ENCODE peak calls at places on chromosomes 4 and X, in seven cellular contexts. W, Q, U, B, A, F and C are unnamed samples.

GRCh38 chr4:152901205-152901604 is 34.9 kb upstream of the FHDC1 start:
- DNase-seq in F (no peak), U (no peak), B (no peak), W (no peak), Q (no peak), A (no peak), C (no peak)

GRCh38 chr4:20623936-20624335 is 76.3 kb upstream of the PACRGL start:
- DNase-seq in A (no peak), B (no peak), Q (no peak), W (no peak), U (no peak), F (no peak), C (no peak)

GRCh38 chrX:116240446-116240845 is 69.9 kb downstream of the AGTR2 start:
- DNase-seq in W (no peak), A (no peak), Q (no peak), U (no peak), B (no peak), F (no peak), C (no peak)

GRCh38 chr4:184028571-184028996 is 123.5 kb downstream of the STOX2 start:
- DNase-seq in B (no peak), A (no peak), Q (no peak), F (no peak), W (no peak), U (no peak), C (no peak)

GRCh38 chr4:183503497-183504063 is 1.3 kb upstream of the ING2 start:
- DNase-seq in U (no peak), A (no peak), Q (no peak), W (no peak), F (no peak), B (no peak), C (no peak)

GRCh38 chr4:157127571-157127970 is 51.6 kb downstream of the GLRB start:
- DNase-seq in W (no peak), A (peak), B (no peak), U (no peak), F (no peak), Q (no peak), C (no peak)

GRCh38 chrX:16143968-16144367 is 20.6 kb downstream of the GRPR start:
- DNase-seq in F (no peak), A (no peak), U (no peak), B (no peak), W (no peak), Q (no peak), C (no peak)

GRCh38 chrX:69387559-69388487 is 116.3 kb upstream of the NALF2 start:
- DNase-seq in Q (peak), A (peak), U (peak), W (no peak), F (peak), B (peak), C (peak)

GRCh38 chr4:138413273-138413672 is 171.1 kb upstream of the SLC7A11 start:
- DNase-seq in F (no peak), B (no peak), U (no peak), A (no peak), W (no peak), Q (no peak), C (no peak)

GRCh38 chrX:137430301-137430700 is 135.6 kb upstream of the ZIC3 start:
- DNase-seq in W (no peak), U (no peak), F (no peak), A (peak), B (no peak), Q (no peak), C (no peak)

GRCh38 chr4:72430050-72430449 is 139.0 kb downstream of the ADAMTS3 start:
- DNase-seq in U (no peak), Q (no peak), F (no peak), B (no peak), A (no peak), W (no peak), C (no peak)

GRCh38 chr4:81698536-81698935 is 226.8 kb upstream of the RASGEF1B start:
- DNase-seq in U (no peak), W (no peak), B (peak), Q (no peak), A (no peak), F (no peak), C (peak)

GRCh38 chrX:103356023-103356798 is at the start of gene TCEAL9:
- DNase-seq in A (peak), W (no peak), U (peak), F (peak), B (peak), Q (no peak), C (peak)

GRCh38 chr4:98510757-98511517 is 147.5 kb downstream of the TSPAN5 start:
- DNase-seq in F (no peak), A (no peak), Q (no peak), W (no peak), U (no peak), B (no peak), C (no peak)

GRCh38 chr4:87896020-87896621 is 63.4 kb downstream of the MEPE start:
- DNase-seq in Q (no peak), B (no peak), A (peak), W (no peak), F (peak), U (no peak), C (peak)

GRCh38 chr4:95059630-95060029 is 301.9 kb downstream of the BMPR1B start:
- DNase-seq in Q (no peak), W (no peak), B (no peak), F (no peak), A (no peak), U (no peak), C (no peak)

GRCh38 chr4:130172156-130172555 is 1076.2 kb downstream of the C4orf33 start:
- DNase-seq in B (no peak), A (no peak), F (no peak), Q (no peak), U (no peak), W (no peak), C (no peak)

GRCh38 chr4:151276787-151277557 is at the start of gene PRSS48:
- DNase-seq in Q (no peak), F (peak), B (peak), A (peak), W (no peak), U (peak), C (peak)

GRCh38 chr4:147567276-147567675 is 49.9 kb upstream of the TMEM184C start:
- DNase-seq in W (no peak), F (no peak), U (no peak), A (no peak), Q (no peak), B (no peak), C (no peak)

GRCh38 chr4:110275871-110276270 is 77.5 kb upstream of the ELOVL6 start:
- DNase-seq in U (no peak), W (no peak), Q (no peak), F (no peak), A (no peak), B (no peak), C (no peak)

GRCh38 chr4:173527103-173527876 is 2.7 kb downstream of the HAND2 start:
- DNase-seq in B (peak), A (peak), F (no peak), W (no peak), U (peak), Q (no peak), C (peak)

GRCh38 chr4:146104541-146104940 is 71.0 kb upstream of the LSM6 start:
- DNase-seq in U (no peak), A (no peak), Q (no peak), B (no peak), W (no peak), F (no peak), C (no peak)

GRCh38 chrX:46547857-46548256 is 2.6 kb upstream of the ZNF674 start:
- DNase-seq in Q (no peak), B (no peak), W (no peak), F (no peak), U (no peak), A (no peak), C (no peak)

GRCh38 chrX:105297041-105297440 is 76.5 kb upstream of the TEX13A start:
- DNase-seq in Q (no peak), U (no peak), F (no peak), B (no peak), A (no peak), W (no peak), C (no peak)

GRCh38 chr4:67160409-67160808 is 384.9 kb downstream of the CENPC start:
- DNase-seq in A (no peak), W (no peak), F (no peak), B (no peak), U (no peak), Q (no peak), C (no peak)

GRCh38 chr4:153014460-153014859 is 78.3 kb downstream of the FHDC1 start:
- DNase-seq in B (no peak), W (no peak), Q (no peak), A (no peak), F (no peak), U (no peak), C (no peak)

GRCh38 chr4:121112530-121112929 is 40.2 kb upstream of the NDNF start:
- DNase-seq in A (no peak), W (no peak), B (no peak), U (no peak), Q (no peak), F (no peak), C (no peak)

GRCh38 chrX:103846395-103846794 is 14.3 kb upstream of the RAB9B start:
- DNase-seq in F (no peak), Q (no peak), W (no peak), U (no peak), A (no peak), B (no peak), C (no peak)

GRCh38 chrX:21691512-21692018 is 33.4 kb upstream of the KLHL34 start:
- DNase-seq in B (no peak), U (no peak), W (no peak), A (no peak), Q (no peak), F (no peak), C (no peak)

GRCh38 chrX:74421181-74422028 is at the start of gene SLC16A2:
- DNase-seq in B (peak), U (peak), Q (peak), A (peak), F (peak), W (peak), C (peak)

DNA sequence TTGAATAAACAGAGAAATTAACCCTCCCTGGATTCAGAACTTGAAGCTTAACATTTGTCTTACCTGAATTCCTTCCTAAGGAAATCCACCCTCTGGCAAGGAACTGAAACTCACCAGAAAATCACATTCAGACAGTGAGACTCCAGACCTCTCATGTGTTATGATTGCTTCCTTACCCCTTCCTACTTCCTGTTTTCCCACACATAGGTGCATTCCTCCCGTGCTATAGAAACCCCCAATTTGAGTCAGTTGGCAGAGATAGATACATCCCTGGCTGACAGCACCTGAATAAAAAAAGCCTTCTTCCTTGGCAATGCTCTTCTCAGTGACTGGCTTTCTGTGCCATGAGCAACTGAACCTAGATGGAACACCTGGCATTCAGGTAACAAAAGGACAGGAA is 157.0 kb upstream of the SMIM31 start:
- DNase-seq in U (no peak), A (no peak), W (no peak), Q (no peak), F (no peak), B (no peak), C (no peak)
- TF ChIP-seq CTCF in U (no peak), A (no peak), W (no peak), Q (no peak), F (no peak), B (no peak), C (no peak)

DNA sequence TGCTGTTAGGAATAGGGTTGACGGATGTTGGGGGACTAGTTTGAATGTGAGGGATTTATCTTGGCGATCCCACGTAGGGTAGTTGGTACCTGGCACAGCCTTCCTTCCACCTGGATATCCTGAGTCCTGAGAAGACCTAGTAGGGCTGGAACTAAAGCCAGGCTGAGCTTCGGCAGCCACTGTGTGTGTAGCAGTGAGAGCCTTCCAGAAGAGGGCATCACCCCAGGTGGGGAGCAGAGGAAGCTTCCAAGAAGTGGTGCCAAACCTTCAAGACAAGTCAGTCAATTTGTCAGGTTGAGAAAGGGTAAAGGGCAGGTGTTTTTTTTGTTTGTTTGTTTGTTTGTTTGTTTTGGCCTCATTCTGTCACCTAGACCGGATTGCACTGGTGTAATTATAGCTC is 1.2 kb upstream of the FGFBP2 start:
- DNase-seq in Q (no peak), F (no peak), B (no peak), U (peak), A (peak), W (no peak), C (no peak)
- TF ChIP-seq CTCF in Q (no peak), F (no peak), B (no peak), U (no peak), A (peak), W (no peak), C (no peak)

DNA sequence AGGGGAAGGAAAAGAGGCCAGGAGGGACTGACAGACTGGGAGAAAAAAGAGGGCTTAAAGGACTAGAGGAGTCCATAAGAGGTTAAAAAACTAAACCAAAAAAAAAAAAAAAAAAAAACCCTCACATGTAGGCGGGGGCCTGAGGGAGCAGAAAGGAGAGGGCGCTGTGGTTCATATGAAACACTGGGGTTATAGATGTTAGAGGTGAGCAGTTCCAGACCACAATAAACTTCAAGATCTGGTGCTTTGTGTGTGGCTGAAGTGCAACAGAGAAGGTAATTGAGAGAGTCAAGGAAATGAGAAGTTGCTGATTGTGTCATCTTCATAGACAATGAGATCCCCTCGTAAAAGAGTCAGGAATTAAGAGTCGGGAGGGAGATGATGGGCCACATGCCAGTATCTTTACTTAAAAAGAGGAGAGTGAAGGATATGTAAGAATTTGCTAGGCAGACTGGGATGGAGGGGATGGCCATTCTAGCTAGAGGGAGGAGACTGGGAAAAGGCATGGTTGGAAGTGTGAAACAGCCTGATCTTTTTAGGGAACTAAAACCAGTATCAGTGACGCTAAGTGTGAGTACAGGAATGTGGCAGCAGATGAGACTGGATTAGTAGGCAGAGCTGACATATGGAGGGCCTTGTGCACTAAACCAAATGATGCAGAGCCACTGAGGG is 18.4 kb upstream of the OGT start:
- DNase-seq in W (no peak), B (no peak), A (no peak), F (no peak), Q (no peak), U (no peak), C (no peak)
- TF ChIP-seq CTCF in W (no peak), B (no peak), A (no peak), F (no peak), Q (no peak), U (no peak), C (no peak)

GRCh38 chrX:109997786-109998452 is 5.0 kb upstream of the TMEM164 start:
- DNase-seq in A (no peak), F (no peak), Q (no peak), B (no peak), U (no peak), W (no peak), C (no peak)
- TF ChIP-seq CTCF in A (no peak), F (no peak), Q (no peak), B (no peak), U (no peak), W (no peak), C (no peak)

GRCh38 chrX:38304010-38304409 is 23.3 kb downstream of the RPGR start:
- DNase-seq in W (no peak), A (no peak), Q (no peak), F (no peak), B (peak), U (peak), C (no peak)
- TF ChIP-seq CTCF in W (no peak), A (peak), Q (no peak), F (no peak), B (peak), U (peak), C (peak)

GRCh38 chr4:26751004-26751403 is 109.6 kb upstream of the STIM2 start:
- DNase-seq in A (no peak), U (no peak), B (no peak), W (no peak), Q (no peak), F (no peak), C (no peak)
- TF ChIP-seq CTCF in A (no peak), U (no peak), B (no peak), W (no peak), Q (no peak), F (no peak), C (no peak)